ENCODE peak calls at places on chromosomes 11 and 22, in six cellular contexts. A is trophoblast cell, S is neuronal stem cell, G is IMR-90, U is mesenchymal stem cell, B is H1. E is an unnamed sample.

GRCh38 chr11:110878513-110878912 is 166.3 kb upstream of the ARHGAP20 start:
- DNase-seq in A (no peak), S (no peak), G (peak), U (no peak), B (no peak), E (no peak)

GRCh38 chr11:118628432-118628831 is 21.0 kb downstream of the PHLDB1 start:
- DNase-seq in A (no peak), S (no peak), G (no peak), U (no peak), B (no peak), E (no peak)

GRCh38 chr11:76748931-76749330 is 34.2 kb upstream of the TSKU start:
- DNase-seq in A (no peak), S (no peak), G (no peak), U (no peak), B (no peak), E (no peak)

GRCh38 chr11:93197383-93198220 is at the start of gene SLC36A4:
- DNase-seq in A (peak), S (peak), G (peak), U (peak), B (peak), E (peak)

GRCh38 chr11:134278356-134278755 is 2.2 kb downstream of the GLB1L3 start:
- DNase-seq in A (no peak), S (no peak), G (no peak), U (no peak), B (no peak), E (no peak)

GRCh38 chr11:1514349-1515061 is 27.9 kb upstream of the MOB2 start:
- DNase-seq in A (no peak), S (no peak), G (no peak), U (no peak), B (no peak), E (no peak)

GRCh38 chr11:131754671-131755070 is 384.3 kb downstream of the NTM start:
- DNase-seq in A (no peak), S (no peak), G (peak), U (no peak), B (no peak), E (no peak)

GRCh38 chr22:38570841-38571364 is 920 bp upstream of the DMC1 start:
- DNase-seq in A (no peak), S (peak), G (peak), U (peak), B (no peak), E (no peak)

GRCh38 chr11:75557649-75558494 is 4.2 kb upstream of the SERPINH1 start:
- DNase-seq in A (no peak), S (no peak), G (peak), U (peak), B (no peak), E (no peak)

GRCh38 chr11:66881927-66882452 is 25.1 kb downstream of the LRFN4 start:
- DNase-seq in A (no peak), S (no peak), G (no peak), U (no peak), B (no peak), E (no peak)

GRCh38 chr11:34757026-34757451 is 136.1 kb downstream of the EHF start:
- DNase-seq in A (no peak), S (no peak), G (no peak), U (no peak), B (no peak), E (no peak)

GRCh38 chr22:26586556-26587325 is 3.2 kb downstream of the TPST2 start:
- DNase-seq in A (no peak), S (no peak), G (no peak), U (no peak), B (no peak), E (no peak)

GRCh38 chr11:11430431-11430830 is 77.4 kb upstream of the CSNK2A3 start:
- DNase-seq in A (no peak), S (no peak), G (no peak), U (no peak), B (no peak), E (no peak)

GRCh38 chr11:2687223-2687530 is 12.6 kb downstream of the KCNQ1OT1 start:
- DNase-seq in A (no peak), S (no peak), G (no peak), U (no peak), B (no peak), E (no peak)

GRCh38 chr22:48663297-48663696 is 1164.4 kb downstream of the BRD1 start:
- DNase-seq in A (no peak), S (no peak), G (no peak), U (no peak), B (no peak), E (peak)

GRCh38 chr11:1116666-1117390 is 40.9 kb upstream of the MUC5AC start:
- DNase-seq in A (no peak), S (no peak), G (no peak), U (no peak), B (no peak), E (no peak)

GRCh38 chr11:47161134-47161854 is 15.4 kb downstream of the ARFGAP2 start:
- DNase-seq in A (peak), S (peak), G (peak), U (peak), B (no peak), E (peak)

GRCh38 chr11:45149483-45150056 is 3.1 kb downstream of the PRDM11 start:
- DNase-seq in A (no peak), S (no peak), G (no peak), U (no peak), B (no peak), E (no peak)

GRCh38 chr11:72446929-72447753 is 12.8 kb upstream of the CLPB start:
- DNase-seq in A (peak), S (no peak), G (peak), U (peak), B (no peak), E (peak)

GRCh38 chr11:8062781-8063257 is 18.2 kb upstream of the TUB start:
- DNase-seq in A (no peak), S (no peak), G (no peak), U (no peak), B (no peak), E (no peak)

GRCh38 chr22:50242406-50242949 is 2.3 kb downstream of the TUBGCP6 start:
- DNase-seq in A (no peak), S (no peak), G (no peak), U (no peak), B (no peak), E (no peak)

GRCh38 chr22:49158741-49159564 is 668.7 kb downstream of the BRD1 start:
- DNase-seq in A (no peak), S (no peak), G (no peak), U (no peak), B (no peak), E (no peak)

GRCh38 chr22:17743661-17744411 is 30.4 kb downstream of the BID start:
- DNase-seq in A (no peak), S (no peak), G (no peak), U (no peak), B (no peak), E (no peak)

GRCh38 chr11:47333886-47334443 is 18.5 kb downstream of the MYBPC3 start:
- DNase-seq in A (no peak), S (no peak), G (no peak), U (no peak), B (no peak), E (no peak)

GRCh38 chr11:78420255-78420764 is 2.7 kb upstream of the GAB2 start:
- DNase-seq in A (no peak), S (peak), G (peak), U (peak), B (no peak), E (peak)

GRCh38 chr11:71252782-71253730 is 679 bp upstream of the SHANK2 start:
- DNase-seq in A (peak), S (no peak), G (peak), U (peak), B (no peak), E (peak)

GRCh38 chr22:44404341-44405020 is 91.7 kb upstream of the SHISAL1 start:
- DNase-seq in A (no peak), S (no peak), G (no peak), U (no peak), B (no peak), E (no peak)

GRCh38 chr11:72712168-72712721 is 38.0 kb upstream of the PDE2A start:
- DNase-seq in A (no peak), S (no peak), G (no peak), U (peak), B (no peak), E (no peak)

GRCh38 chr22:47558828-47559700 is 796.6 kb downstream of the TBC1D22A start:
- DNase-seq in A (no peak), S (no peak), G (no peak), U (no peak), B (no peak), E (no peak)

GRCh38 chr11:111334495-111335123 is 36.3 kb downstream of the POU2AF3 start:
- DNase-seq in A (no peak), S (no peak), G (no peak), U (no peak), B (no peak), E (no peak)

GRCh38 chr11:77069969-77070582 is 3.3 kb downstream of the CAPN5 start:
- DNase-seq in A (no peak), S (no peak), G (no peak), U (no peak), B (no peak), E (no peak)

GRCh38 chr11:3162410-3163240 is 2.5 kb downstream of the OSBPL5 start:
- DNase-seq in A (no peak), S (no peak), G (no peak), U (no peak), B (no peak), E (no peak)

GRCh38 chr22:24961217-24961844 is 8.8 kb downstream of the KIAA1671 start:
- DNase-seq in A (no peak), S (no peak), G (no peak), U (no peak), B (no peak), E (no peak)

GRCh38 chr11:125950696-125951645 is 5.1 kb downstream of the VSIG10L2 start:
- DNase-seq in A (no peak), S (no peak), G (peak), U (peak), B (no peak), E (no peak)

GRCh38 chr22:48104786-48105185 is 1342.3 kb downstream of the TBC1D22A start:
- DNase-seq in A (no peak), S (no peak), G (no peak), U (no peak), B (no peak), E (no peak)

GRCh38 chr11:76510060-76511047 is 65.5 kb downstream of the EMSY start:
- DNase-seq in A (no peak), S (no peak), G (peak), U (peak), B (no peak), E (peak)

GRCh38 chr11:124898711-124899110 is 1.0 kb upstream of the ROBO4 start:
- DNase-seq in A (no peak), S (no peak), G (no peak), U (no peak), B (no peak), E (peak)

GRCh38 chr22:38415561-38416321 is 39.3 kb downstream of the KCNJ4 start:
- DNase-seq in A (no peak), S (no peak), G (no peak), U (no peak), B (no peak), E (peak)

GRCh38 chr22:43521716-43522115 is 109.9 kb downstream of the MPPED1 start:
- DNase-seq in A (no peak), S (no peak), G (no peak), U (no peak), B (no peak), E (peak)

DNA sequence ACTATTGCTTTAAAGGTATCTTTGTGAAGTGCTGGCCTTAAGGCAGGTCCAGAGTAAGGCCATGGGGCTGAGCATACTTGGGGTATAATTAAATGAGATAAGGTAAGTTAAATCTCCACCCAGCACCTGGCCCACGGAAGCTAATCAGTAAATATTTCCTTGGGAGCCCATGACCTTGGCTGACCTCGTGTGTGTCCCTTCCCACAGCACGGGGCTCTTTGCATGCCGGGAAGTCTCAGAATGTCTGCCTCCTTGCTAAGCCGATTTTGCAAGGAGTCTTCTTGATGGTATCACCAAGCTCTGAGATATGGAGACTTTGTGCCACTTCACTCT is 46.5 kb downstream of the ADM start:
- DNase-seq in A (no peak), S (no peak), G (no peak), U (no peak), B (no peak), E (no peak)
- H3K23ac ChIP-seq in A (no peak), S (no peak), G (peak), U (no peak), B (no peak), E (no peak)

GRCh38 chr11:43577566-43578264 is 102.8 kb upstream of the HSD17B12 start:
- DNase-seq in A (no peak), S (no peak), G (no peak), U (no peak), B (no peak), E (no peak)

GRCh38 chr11:43576834-43577521 is 103.6 kb upstream of the HSD17B12 start:
- DNase-seq in A (peak), S (peak), G (peak), U (peak), B (no peak), E (peak)

GRCh38 chr11:43579171-43579918 is 101.2 kb upstream of the HSD17B12 start:
- DNase-seq in A (no peak), S (no peak), G (peak), U (peak), B (no peak), E (peak)

GRCh38 chr11:43579919-43580276 is 100.6 kb upstream of the HSD17B12 start:
- DNase-seq in A (no peak), S (no peak), G (no peak), U (no peak), B (no peak), E (peak)

GRCh38 chr11:43578346-43579170 is 102.0 kb upstream of the HSD17B12 start:
- DNase-seq in A (peak), S (no peak), G (peak), U (peak), B (no peak), E (no peak)
- H3K4me3 ChIP-seq in A (peak), S (peak), G (peak), U (peak), B (peak), E (no peak)

GRCh38 chr22:28799834-28800307 is 498 bp downstream of the XBP1 start:
- DNase-seq in A (peak), S (peak), G (peak), U (peak), B (no peak), E (peak)
- H3K23ac ChIP-seq in A (no peak), S (peak), G (peak), U (peak), B (no peak), E (peak)

GRCh38 chr22:31105282-31105929 is 2.0 kb downstream of the SELENOM start:
- DNase-seq in A (peak), S (no peak), G (no peak), U (no peak), B (no peak), E (no peak)
- H3K4me3 ChIP-seq in A (no peak), S (no peak), G (no peak), U (peak), B (no peak), E (no peak)

GRCh38 chr11:68269414-68270081 is 2.2 kb downstream of the C11orf24 start:
- DNase-seq in A (peak), S (no peak), G (peak), U (peak), B (no peak), E (peak)
- H3K23ac ChIP-seq in A (peak), S (no peak), G (peak), U (peak), B (no peak), E (no peak)

GRCh38 chr11:17388609-17389204 is at the start of gene KCNJ11:
- DNase-seq in A (no peak), S (no peak), G (no peak), U (no peak), B (peak), E (peak)

GRCh38 chr11:17387811-17388210 is 648 bp downstream of the KCNJ11 start:
- DNase-seq in A (no peak), S (no peak), G (no peak), U (no peak), B (no peak), E (no peak)

GRCh38 chr11:17391493-17392355 is 3.3 kb upstream of the KCNJ11 start:
- DNase-seq in A (no peak), S (no peak), G (no peak), U (no peak), B (no peak), E (no peak)

GRCh38 chr11:17389205-17389956 is 922 bp upstream of the KCNJ11 start:
- DNase-seq in A (peak), S (peak), G (peak), U (peak), B (peak), E (peak)

GRCh38 chr11:17389957-17390649 is 1.6 kb upstream of the KCNJ11 start:
- DNase-seq in A (no peak), S (no peak), G (no peak), U (no peak), B (no peak), E (no peak)
- H3K4me3 ChIP-seq in A (no peak), S (peak), G (no peak), U (no peak), B (peak), E (no peak)

GRCh38 chr11:109062445-109062844 is 359.5 kb upstream of the C11orf87 start:
- DNase-seq in A (no peak), S (no peak), G (peak), U (peak), B (no peak), E (no peak)
- H3K23ac ChIP-seq in A (no peak), S (no peak), G (no peak), U (no peak), B (no peak), E (no peak)

DNA sequence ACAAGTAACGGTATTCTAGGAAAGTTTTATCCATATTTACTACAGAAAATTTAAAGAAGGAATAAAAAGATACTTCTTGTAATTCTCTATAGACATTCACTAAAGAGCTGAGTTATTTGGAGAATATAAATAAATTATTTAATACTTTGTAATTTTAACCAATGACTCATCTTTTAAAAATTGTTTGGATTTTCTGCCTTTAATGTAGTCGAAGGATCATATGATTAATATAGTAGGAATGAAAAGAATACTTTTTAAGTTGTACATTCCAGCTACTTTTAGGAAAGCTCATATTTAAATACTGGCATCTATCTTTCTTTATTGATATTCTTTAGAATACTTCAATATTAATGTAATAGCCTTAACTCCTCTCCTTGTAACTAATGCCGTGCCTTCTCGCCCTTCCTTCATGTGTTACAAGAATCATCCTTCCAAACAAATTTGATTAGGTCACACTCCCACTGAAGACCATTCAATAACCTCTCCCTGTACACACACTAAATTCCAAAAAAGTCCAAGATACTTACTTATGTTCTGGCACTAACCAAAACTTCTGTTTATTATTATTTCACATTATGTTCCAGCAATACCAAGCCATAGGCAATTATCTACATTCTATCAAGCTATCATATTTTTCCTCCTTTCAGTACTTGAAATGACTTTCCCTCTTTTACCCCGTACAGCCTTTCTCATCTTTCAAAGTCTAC is 501.9 kb downstream of the CNTN5 start:
- DNase-seq in A (no peak), S (no peak), G (peak), U (no peak), B (no peak), E (no peak)
- H3K4me3 ChIP-seq in A (no peak), S (no peak), G (no peak), U (no peak), B (no peak), E (no peak)

GRCh38 chr11:104823638-104824037 is 74.6 kb downstream of the CASP12 start:
- DNase-seq in A (no peak), S (no peak), G (no peak), U (no peak), B (no peak), E (peak)

DNA sequence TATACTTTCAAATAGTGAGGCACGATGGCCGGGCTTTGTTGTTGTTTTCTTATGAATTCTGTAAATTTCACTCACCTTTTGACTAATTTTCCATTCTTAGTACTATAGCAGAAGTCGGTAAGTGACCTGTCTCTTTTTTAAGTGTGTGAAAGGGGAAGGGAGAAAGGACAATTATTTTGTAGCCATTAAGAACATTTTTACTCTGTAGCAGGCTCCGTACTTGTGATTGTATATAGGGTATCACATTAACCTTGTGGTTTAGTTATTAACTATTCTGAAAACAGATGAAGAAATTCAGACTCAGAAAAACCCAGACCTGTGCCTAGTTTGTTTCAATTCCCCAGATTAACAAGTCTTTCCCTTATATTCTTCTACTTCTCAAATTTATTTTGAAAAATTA is 78.7 kb downstream of the CASP12 start:
- DNase-seq in A (no peak), S (no peak), G (no peak), U (no peak), B (no peak), E (no peak)
- H3K23ac ChIP-seq in A (no peak), S (no peak), G (no peak), U (no peak), B (no peak), E (no peak)

GRCh38 chr11:128511712-128512111 is 75.6 kb downstream of the ETS1 start:
- DNase-seq in A (no peak), S (no peak), G (no peak), U (no peak), B (no peak), E (no peak)
- H3K4me3 ChIP-seq in A (no peak), S (no peak), G (no peak), U (no peak), B (no peak), E (no peak)

E was measured in mesendoderm.